ENCODE peak calls at places on chromosome 10, in six cellular contexts. E is HCT116, P is heart left ventricle, A is gastrocnemius medialis, K is A549, C is upper lobe of left lung. M is an unnamed sample.

GRCh38 chr10:43861966-43862751 is 213.5 kb upstream of the ZNF32 start:
- DNase-seq in C (no peak), E (no peak), P (no peak), A (no peak), K (peak), M (peak)

GRCh38 chr10:132814469-132814856 is 28.5 kb upstream of the NKX6-2 start:
- DNase-seq in K (no peak), C (peak), A (no peak), E (no peak), P (peak), M (no peak)

GRCh38 chr10:92103376-92104084 is 180.0 kb downstream of the BTAF1 start:
- DNase-seq in K (no peak), P (no peak), E (no peak), C (no peak), A (no peak), M (no peak)

GRCh38 chr10:3549118-3549517 is 235.9 kb downstream of the KLF6 start:
- DNase-seq in E (no peak), A (no peak), K (no peak), P (no peak), C (no peak), M (no peak)

GRCh38 chr10:53357587-53357986 is 585.0 kb upstream of the MBL2 start:
- DNase-seq in K (no peak), C (no peak), E (no peak), A (no peak), P (no peak), M (no peak)

GRCh38 chr10:91424016-91424415 is 13.9 kb downstream of the HECTD2 start:
- DNase-seq in P (no peak), E (no peak), C (no peak), K (no peak), A (no peak), M (no peak)

GRCh38 chr10:44143556-44143955 is 241.3 kb downstream of the CXCL12 start:
- DNase-seq in E (no peak), A (no peak), K (no peak), C (no peak), P (no peak), M (no peak)

GRCh38 chr10:789831-790701 is 100.6 kb upstream of the DIP2C start:
- DNase-seq in P (peak), K (no peak), C (peak), E (no peak), A (no peak), M (no peak)

GRCh38 chr10:126133082-126133620 is 236.8 kb downstream of the FANK1 start:
- DNase-seq in E (no peak), K (no peak), A (no peak), C (no peak), P (no peak), M (no peak)

GRCh38 chr10:50417906-50418697 is 166.8 kb upstream of the ASAH2 start:
- DNase-seq in E (peak), K (peak), C (peak), P (peak), A (peak), M (peak)

GRCh38 chr10:116607336-116607735 is 13.4 kb upstream of the PNLIPRP2 start:
- DNase-seq in C (no peak), E (no peak), P (no peak), K (no peak), A (no peak), M (no peak)
- TF ChIP-seq POLR2A in C (no peak), E (no peak), P (no peak), K (no peak), A (no peak), M (no peak)

DNA sequence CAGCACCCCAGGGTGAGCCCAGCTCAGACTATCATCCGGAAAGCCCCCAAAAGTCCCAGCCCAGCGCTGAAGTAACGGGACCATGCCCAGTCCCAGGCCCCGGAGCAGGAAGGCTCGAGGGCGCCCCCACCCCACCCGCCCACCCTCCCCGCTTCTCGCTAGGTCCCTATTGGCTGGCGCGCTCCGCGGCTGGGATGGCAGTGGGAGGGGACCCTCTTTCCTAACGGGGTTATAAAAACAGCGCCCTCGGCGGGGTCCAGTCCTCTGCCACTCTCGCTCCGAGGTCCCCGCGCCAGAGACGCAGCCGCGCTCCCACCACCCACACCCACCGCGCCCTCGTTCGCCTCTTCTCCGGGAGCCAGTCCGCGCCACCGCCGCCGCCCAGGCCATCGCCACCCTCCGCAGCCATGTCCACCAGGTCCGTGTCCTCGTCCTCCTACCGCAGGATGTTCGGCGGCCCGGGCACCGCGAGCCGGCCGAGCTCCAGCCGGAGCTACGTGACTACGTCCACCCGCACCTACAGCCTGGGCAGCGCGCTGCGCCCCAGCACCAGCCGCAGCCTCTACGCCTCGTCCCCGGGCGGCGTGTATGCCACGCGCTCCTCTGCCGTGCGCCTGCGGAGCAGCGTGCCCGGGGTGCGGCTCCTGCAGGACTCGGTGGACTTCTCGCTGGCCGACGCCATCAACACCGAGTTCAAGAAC is 1.1 kb downstream of the VIM start:
- DNase-seq in A (peak), P (peak), C (peak), E (no peak), K (peak), M (peak)
- TF ChIP-seq POLR2A in A (peak), P (peak), C (peak), E (no peak), K (peak), M (peak)

GRCh38 chr10:13520194-13520593 is 8.6 kb downstream of the BEND7 start:
- DNase-seq in C (no peak), P (no peak), E (no peak), A (no peak), K (no peak), M (no peak)
- TF ChIP-seq POLR2A in C (no peak), P (no peak), E (no peak), A (no peak), K (no peak), M (no peak)

GRCh38 chr10:96831200-96831866 is 765 bp upstream of the LCOR start:
- DNase-seq in P (no peak), C (no peak), A (no peak), K (no peak), E (no peak), M (no peak)

GRCh38 chr10:96830511-96831199 is 1.4 kb upstream of the LCOR start:
- DNase-seq in E (peak), P (no peak), K (peak), A (peak), C (no peak), M (peak)

GRCh38 chr10:96833220-96834001 is 1.3 kb downstream of the LCOR start:
- DNase-seq in C (no peak), A (peak), E (no peak), K (peak), P (peak), M (peak)

GRCh38 chr10:96832721-96833219 is 672 bp downstream of the LCOR start:
- DNase-seq in C (peak), E (peak), K (peak), P (peak), A (peak), M (peak)

GRCh38 chr10:96831867-96832720 is at the start of gene LCOR:
- DNase-seq in K (peak), P (peak), E (peak), A (peak), C (peak), M (peak)
- TF ChIP-seq POLR2A in K (peak), P (peak), E (peak), A (peak), C (peak), M (peak)

GRCh38 chr10:93413252-93413689 is 68.9 kb downstream of the MYOF start:
- DNase-seq in P (no peak), K (no peak), C (no peak), A (no peak), E (no peak), M (no peak)

GRCh38 chr10:93410697-93411348 is 71.3 kb downstream of the MYOF start:
- DNase-seq in E (no peak), K (no peak), P (no peak), C (no peak), A (no peak), M (no peak)

GRCh38 chr10:93412801-93413200 is 69.3 kb downstream of the MYOF start:
- DNase-seq in P (no peak), E (no peak), A (no peak), K (no peak), C (no peak), M (no peak)

GRCh38 chr10:93406367-93407145 is 75.6 kb downstream of the MYOF start:
- DNase-seq in A (no peak), E (no peak), C (no peak), P (no peak), K (no peak), M (no peak)

DNA sequence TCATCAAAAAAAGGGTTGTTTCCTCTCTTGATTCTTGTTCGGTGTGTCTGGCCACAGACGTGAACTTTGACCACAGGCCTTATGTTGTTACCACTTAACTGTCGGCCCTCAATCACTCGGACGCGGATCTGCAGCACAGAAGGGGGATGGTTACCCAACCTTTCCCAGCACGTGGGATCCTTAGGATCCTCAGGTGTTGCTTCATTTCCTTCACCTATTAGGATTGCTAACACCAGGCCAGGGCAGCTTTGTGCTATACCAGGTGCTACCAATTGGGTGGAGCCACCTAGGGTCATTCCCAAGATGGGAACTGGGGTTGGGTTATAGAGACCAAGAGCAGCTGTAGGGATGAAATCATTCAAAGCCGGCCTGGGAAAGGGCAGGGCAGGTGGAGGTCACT is 73.3 kb downstream of the MYOF start:
- DNase-seq in A (no peak), E (no peak), P (no peak), K (no peak), C (no peak), M (no peak)
- TF ChIP-seq POLR2A in A (no peak), E (no peak), P (no peak), K (no peak), C (no peak), M (no peak)

DNA sequence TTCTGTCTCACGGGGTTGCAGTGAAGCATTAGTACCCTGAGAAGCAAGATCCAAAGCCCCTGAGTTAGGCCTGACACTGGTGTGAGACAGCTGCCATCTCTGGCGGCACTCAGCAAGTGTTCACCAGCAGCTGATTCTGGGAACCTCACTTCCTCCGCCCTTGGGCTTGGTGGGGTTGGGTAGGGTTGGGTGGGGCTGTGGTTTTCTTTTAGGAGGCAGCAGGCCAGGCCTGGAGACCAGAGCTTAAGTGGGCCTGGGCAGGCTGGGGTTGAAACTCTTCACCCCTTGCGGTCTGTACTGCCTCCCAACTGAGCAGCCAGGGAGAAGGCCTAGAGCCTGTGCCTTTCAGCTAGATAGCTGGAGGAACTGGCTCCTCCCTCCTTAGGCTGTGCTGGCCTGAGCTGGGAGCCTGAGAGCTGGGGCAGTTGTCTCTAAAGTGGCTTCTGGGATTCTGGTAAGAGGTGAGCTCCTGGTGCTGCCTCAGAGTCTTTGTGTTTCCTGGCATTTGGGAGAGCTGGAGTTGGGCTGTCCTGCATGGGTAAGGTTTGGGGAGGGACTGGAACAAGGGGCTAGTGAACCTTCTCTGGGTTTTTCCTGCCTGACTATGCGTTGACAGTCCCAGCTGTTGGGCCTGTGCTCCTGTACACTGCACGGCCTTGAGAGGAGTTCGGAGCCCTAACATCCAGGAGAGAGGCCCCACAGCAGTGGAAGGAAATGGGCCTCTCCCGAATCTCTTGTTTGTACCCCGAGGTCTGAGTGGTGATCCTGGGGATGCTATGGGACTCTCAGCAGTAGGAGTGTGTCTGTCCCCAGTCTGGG is 5.1 kb downstream of the TSPAN14 start:
- DNase-seq in P (peak), A (peak), C (no peak), K (no peak), E (no peak), M (peak)
- TF ChIP-seq POLR2A in P (peak), A (no peak), C (peak), K (no peak), E (no peak), M (no peak)